ENCODE peak calls at places on chromosomes 4 and X, in nine cellular contexts. C is ELR; D is skeletal muscle cell; H is stimulated activated CD8-positive, alpha-beta memory T cell treated with anti-CD3 and anti-CD28 coated beads, Interleukin-2, amount 100 ng/mL, for 1 hour; G is stimulated activated CD4-positive, alpha-beta T cell treated with anti-CD3 and anti-CD28 coated beads, Interleukin-12 subunit alpha, Interleukin-12 subunit beta, amount 100 ng/mL, for 24 hours; Q is MM.1S; R is hypothalamus; O is kidney glomerular epithelial cell; M is tibial nerve. T is an unnamed sample.

GRCh38 chr4:76993787-76994641 is 44.5 kb downstream of the SEPTIN11 start:
- DNase-seq in R (no peak), C (no peak), D (no peak), M (no peak), Q (peak), O (no peak), H (no peak), G (peak), T (no peak)

GRCh38 chr4:89665662-89666061 is 171.3 kb downstream of the SNCA start:
- DNase-seq in Q (no peak), H (no peak), C (no peak), O (no peak), D (no peak), M (no peak), G (no peak), R (no peak), T (no peak)

GRCh38 chr4:36313687-36314086 is 32.3 kb downstream of the DTHD1 start:
- DNase-seq in R (no peak), Q (no peak), G (no peak), D (no peak), M (no peak), H (no peak), O (no peak), C (no peak), T (no peak)

GRCh38 chr4:159904906-159905305 is 802.0 kb downstream of the RAPGEF2 start:
- DNase-seq in R (no peak), D (no peak), G (no peak), M (no peak), O (no peak), C (no peak), Q (no peak), H (no peak), T (no peak)

GRCh38 chr4:189376901-189377300 is 563.8 kb upstream of the FRG1 start:
- DNase-seq in M (no peak), D (no peak), G (no peak), R (no peak), C (no peak), Q (no peak), O (no peak), H (no peak), T (no peak)

GRCh38 chr4:1309261-1310010 is 19.7 kb downstream of the MAEA start:
- DNase-seq in D (peak), R (peak), G (peak), H (peak), Q (no peak), O (peak), C (peak), M (peak), T (peak)

GRCh38 chr4:154743683-154744340 is at the start of gene LRAT:
- DNase-seq in M (no peak), D (no peak), H (no peak), Q (no peak), O (peak), R (no peak), G (peak), C (no peak), T (no peak)

GRCh38 chrX:19670854-19671620 is 155.7 kb upstream of the MAP3K15 start:
- DNase-seq in O (peak), R (no peak), G (no peak), M (peak), C (peak), Q (no peak), D (peak), H (no peak), T (no peak)

GRCh38 chr4:118799235-118799932 is 36.5 kb downstream of the SEC24D start:
- DNase-seq in H (no peak), O (no peak), D (no peak), G (no peak), M (no peak), Q (no peak), C (no peak), R (no peak), T (no peak)

GRCh38 chr4:5142726-5143125 is 91.4 kb downstream of the STK32B start:
- DNase-seq in R (no peak), G (no peak), O (peak), H (no peak), C (peak), D (no peak), M (peak), Q (peak), T (no peak)

GRCh38 chrX:130575831-130576404 is 174.1 kb downstream of the RBMX2 start:
- DNase-seq in D (peak), R (no peak), H (no peak), Q (peak), C (peak), G (peak), M (peak), O (peak), T (no peak)

GRCh38 chr4:14916554-14917304 is 85.6 kb upstream of the CPEB2 start:
- DNase-seq in M (no peak), C (peak), Q (no peak), G (no peak), O (peak), D (no peak), R (no peak), H (no peak), T (no peak)